ENCODE peak calls at places on chromosome 1, in five cellular contexts. V is tibial artery, O is AG04450, C is caudate nucleus, J is cardiac muscle cell. D is an unnamed sample.

GRCh38 chr1:100528861-100529260 is 9.1 kb upstream of the GPR88 start:
- DNase-seq in O (peak), V (no peak), J (peak), C (no peak), D (no peak)

GRCh38 chr1:10399487-10399917 is 638 bp downstream of the PGD start:
- DNase-seq in C (no peak), V (peak), J (peak), O (no peak), D (peak)

GRCh38 chr1:17507916-17508315 is 31.6 kb upstream of the ARHGEF10L start:
- DNase-seq in O (no peak), V (no peak), J (no peak), C (no peak), D (no peak)

GRCh38 chr1:37861151-37861550 is 1.8 kb upstream of the MTF1 start:
- DNase-seq in V (no peak), J (no peak), O (no peak), C (no peak), D (no peak)

GRCh38 chr1:157363660-157364140 is 188.6 kb downstream of the FCRL5 start:
- DNase-seq in V (no peak), C (no peak), J (peak), O (no peak), D (no peak)

GRCh38 chr1:3611170-3612019 is at the start of gene MEGF6:
- DNase-seq in J (peak), C (no peak), O (no peak), V (no peak), D (peak)

GRCh38 chr1:160354388-160354985 is 11.3 kb downstream of the NCSTN start:
- DNase-seq in J (peak), V (no peak), C (no peak), O (no peak), D (no peak)

GRCh38 chr1:69673301-69673700 is 105.6 kb downstream of the LRRC7 start:
- DNase-seq in O (no peak), J (peak), V (no peak), C (no peak), D (no peak)

GRCh38 chr1:35264861-35265260 is 3.6 kb upstream of the ZMYM4 start:
- DNase-seq in C (no peak), V (no peak), O (no peak), J (peak), D (no peak)

GRCh38 chr1:157360021-157360390 is 192.3 kb downstream of the FCRL5 start:
- DNase-seq in V (no peak), J (no peak), C (no peak), O (no peak), D (no peak)

GRCh38 chr1:98556521-98557158 is 104.9 kb upstream of the SNX7 start:
- DNase-seq in J (peak), V (no peak), O (no peak), C (no peak), D (no peak)

GRCh38 chr1:109148838-109149555 is 35.1 kb downstream of the ELAPOR1 start:
- DNase-seq in V (no peak), C (no peak), O (no peak), J (no peak), D (no peak)

DNA sequence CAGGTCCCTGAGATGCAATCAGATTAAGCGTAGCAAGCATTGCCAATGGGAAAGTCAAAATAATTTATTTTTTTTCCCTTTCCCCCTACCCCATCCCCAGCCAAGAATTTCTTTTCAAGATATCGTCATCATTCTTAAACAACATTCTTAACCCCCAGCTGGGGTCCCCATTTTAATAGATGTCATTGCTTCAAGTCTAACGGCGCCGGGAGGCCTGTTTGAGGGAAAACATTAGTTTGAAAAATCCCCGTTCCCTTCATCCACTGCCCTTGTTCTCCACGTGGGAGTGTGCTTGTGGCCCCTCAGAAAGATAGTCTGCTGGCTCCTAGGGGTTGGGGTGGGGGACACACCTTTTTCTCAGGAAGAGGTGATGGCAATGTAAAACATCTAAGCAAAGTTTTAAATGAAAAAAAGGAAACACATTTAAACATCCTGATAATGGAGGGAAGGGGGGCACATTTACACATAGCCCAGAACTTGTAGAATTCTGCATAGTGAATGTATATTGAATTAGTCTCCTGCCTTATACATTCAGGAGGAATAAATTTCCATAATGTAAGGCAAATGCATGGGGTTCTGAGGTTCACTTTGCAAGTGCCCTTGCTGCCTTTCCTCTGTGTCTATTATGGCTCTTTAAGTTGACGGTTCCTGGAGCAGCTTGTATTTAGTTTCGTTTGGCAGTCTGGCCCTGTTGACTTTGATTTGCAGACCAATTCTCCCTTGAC is 6.8 kb downstream of the TRNP1 start:
- DNase-seq in C (no peak), O (no peak), V (no peak), J (no peak), D (no peak)
- H3K27ac ChIP-seq in C (no peak), O (peak), V (peak), J (peak), D (peak)

GRCh38 chr1:41894778-41895483 is 23.8 kb downstream of the HIVEP3 start:
- DNase-seq in V (no peak), O (no peak), C (no peak), J (no peak), D (no peak)
- H3K27ac ChIP-seq in V (no peak), O (no peak), C (no peak), J (no peak), D (no peak)

GRCh38 chr1:67700692-67701410 is 15.8 kb downstream of the GADD45A start:
- DNase-seq in O (no peak), J (peak), C (no peak), V (no peak), D (no peak)
- H3K27ac ChIP-seq in O (peak), J (peak), C (no peak), V (peak), D (no peak)

DNA sequence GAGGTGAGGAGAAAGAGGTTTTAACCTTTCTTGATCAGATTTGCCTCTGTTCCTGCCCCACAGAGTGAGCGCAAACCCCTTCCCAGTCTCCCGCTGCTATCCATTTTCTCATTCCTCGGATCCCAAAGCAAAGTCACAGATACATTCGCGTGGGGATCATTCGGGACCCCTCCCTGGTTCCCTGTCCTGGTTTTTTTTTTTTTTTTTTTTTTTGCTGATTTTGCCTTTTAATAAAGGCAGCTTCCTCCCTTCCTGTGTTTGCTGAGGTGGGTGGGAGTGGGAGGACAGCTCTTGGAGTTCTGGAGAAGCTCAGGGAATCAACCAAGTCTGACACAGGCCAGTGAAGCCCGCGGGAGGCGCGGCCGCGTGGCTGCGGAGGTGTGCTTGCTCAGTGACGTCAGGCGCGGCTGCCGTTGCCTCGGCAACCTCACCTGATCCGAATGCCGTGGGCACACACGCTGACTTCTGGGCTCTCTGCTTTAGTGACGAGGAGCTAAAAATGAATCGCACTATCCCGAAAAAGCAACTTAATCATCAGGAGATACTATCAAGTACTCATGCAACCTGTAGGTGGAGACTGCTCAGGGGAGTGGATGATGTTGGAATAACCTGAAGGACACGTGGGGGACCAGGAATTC is 106.4 kb downstream of the TBX19 start:
- DNase-seq in C (peak), V (no peak), J (peak), O (no peak), D (peak)
- H3K27ac ChIP-seq in C (peak), V (no peak), J (no peak), O (no peak), D (no peak)

DNA sequence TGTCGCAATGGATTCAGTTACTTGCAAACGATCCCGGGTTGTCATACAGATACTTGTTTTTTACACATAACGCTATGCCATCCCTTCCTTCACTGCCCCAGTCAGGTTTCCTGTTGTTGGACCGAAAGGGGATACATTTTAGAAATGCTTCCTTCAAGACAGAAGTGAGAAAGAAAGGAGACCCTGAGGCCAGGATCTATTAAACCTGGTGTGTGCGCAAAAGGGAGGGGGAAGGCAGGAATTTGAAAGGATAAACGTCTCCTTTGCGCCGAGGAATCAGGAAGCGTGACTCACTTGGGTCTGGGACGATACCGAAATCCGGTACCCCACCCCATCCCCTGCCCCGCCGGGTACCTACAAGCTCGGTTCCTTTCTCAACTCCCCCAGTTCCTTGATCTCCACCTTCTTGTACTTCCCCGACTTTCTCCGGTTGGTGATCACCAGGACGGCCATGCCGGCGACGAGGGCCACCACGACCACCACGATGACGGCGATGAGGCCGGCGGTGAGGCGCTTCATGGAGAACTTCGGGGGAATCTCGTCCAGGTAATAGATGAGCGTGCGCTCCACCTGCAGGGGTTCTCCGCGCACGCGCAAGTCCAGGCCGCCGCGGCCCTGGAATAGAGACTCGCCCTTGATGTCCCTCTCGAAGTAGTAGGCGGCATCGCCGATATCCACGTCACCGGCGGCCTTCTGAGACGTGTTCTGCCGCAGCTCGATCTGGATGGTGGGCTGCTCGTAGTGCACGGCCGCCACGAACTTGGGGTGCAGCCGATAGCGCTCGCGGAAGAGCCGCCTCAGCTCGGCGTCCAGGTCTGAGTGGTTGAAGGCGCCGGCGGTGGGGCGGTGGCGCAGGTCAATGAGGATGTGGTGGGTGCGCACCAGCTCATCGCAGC is 973 bp downstream of the TACSTD2 start:
- DNase-seq in C (no peak), O (no peak), V (no peak), J (no peak), D (peak)
- H3K27ac ChIP-seq in C (no peak), O (no peak), V (no peak), J (no peak), D (no peak)

DNA sequence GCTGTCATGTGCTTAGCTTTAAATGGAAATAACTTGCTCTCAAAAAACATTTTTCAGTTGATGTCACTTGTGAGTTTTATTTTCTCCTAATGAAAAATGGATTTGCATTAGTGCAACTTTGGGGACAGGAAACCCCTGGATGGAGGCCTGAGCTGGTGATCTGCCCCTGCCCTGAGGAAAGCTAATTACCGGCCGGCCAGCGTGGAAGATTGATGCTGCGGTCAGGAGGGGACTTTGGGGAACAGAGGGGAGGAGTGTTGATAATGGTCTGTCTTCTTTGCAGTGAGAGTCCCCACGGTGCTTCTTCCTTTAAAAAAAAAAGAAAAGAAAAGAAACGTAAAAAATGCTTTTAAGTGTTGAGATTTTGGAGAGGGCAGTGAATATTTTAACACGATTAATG is 66.9 kb upstream of the ANGPTL1 start:
- DNase-seq in C (no peak), O (no peak), V (no peak), J (no peak), D (no peak)
- H3K27ac ChIP-seq in C (no peak), O (no peak), V (peak), J (no peak), D (peak)

DNA sequence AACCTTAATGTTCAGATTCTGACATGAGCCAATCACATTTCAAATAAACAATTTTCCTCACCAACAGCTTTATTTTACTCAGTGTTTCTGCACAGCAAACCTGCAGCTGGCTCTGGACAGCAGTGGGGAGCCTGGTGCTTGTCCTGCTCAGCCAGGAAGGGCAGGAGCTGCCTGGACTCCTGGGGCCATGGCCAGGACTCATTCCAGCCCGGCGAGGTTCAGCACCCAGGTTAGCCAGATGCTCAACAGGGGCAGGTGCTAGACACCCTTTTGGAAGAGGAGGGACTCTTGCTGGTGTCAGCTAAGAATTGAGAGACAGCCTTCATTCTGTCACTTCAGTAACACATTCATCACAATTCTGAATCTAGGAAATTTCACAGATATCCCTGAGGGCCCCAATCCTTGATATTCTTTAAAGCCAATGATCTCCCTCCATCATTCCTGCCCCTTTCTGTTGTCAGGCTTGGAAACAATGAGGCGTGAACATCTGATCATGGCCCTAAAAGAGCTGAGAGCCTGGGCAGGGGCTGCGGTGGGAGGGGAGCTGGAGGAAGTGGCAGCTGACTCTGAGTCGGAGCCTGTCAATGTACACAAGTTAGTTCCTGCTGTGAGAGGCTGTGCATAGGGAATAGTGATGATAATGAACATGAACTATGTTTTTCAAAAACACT is 251.3 kb downstream of the SDCCAG8 start:
- DNase-seq in O (no peak), V (no peak), C (no peak), J (no peak), D (no peak)
- H3K27ac ChIP-seq in O (no peak), V (no peak), C (peak), J (no peak), D (no peak)

GRCh38 chr1:198663996-198664789 is 25.4 kb downstream of the PTPRC start:
- DNase-seq in C (no peak), J (no peak), V (no peak), O (no peak), D (no peak)

GRCh38 chr1:198667186-198667585 is 28.3 kb downstream of the PTPRC start:
- DNase-seq in V (no peak), O (no peak), C (no peak), J (no peak), D (no peak)

GRCh38 chr1:198660341-198661056 is 21.7 kb downstream of the PTPRC start:
- DNase-seq in C (no peak), O (no peak), J (no peak), V (no peak), D (no peak)

GRCh38 chr1:198667796-198668195 is 29.0 kb downstream of the PTPRC start:
- DNase-seq in O (no peak), V (no peak), C (no peak), J (no peak), D (no peak)

GRCh38 chr1:198662821-198663220 is 24.0 kb downstream of the PTPRC start:
- DNase-seq in O (no peak), V (no peak), J (no peak), C (no peak), D (no peak)
- H3K27ac ChIP-seq in O (no peak), V (no peak), J (no peak), C (no peak), D (peak)

D was measured in spleen.